ENCODE peak calls at places on chromosomes 16 and 17, in four cellular contexts. X is Caco-2, A is GM12865, V is T-helper 1 cell. F is an unnamed sample.

GRCh38 chr16:70700101-70701020 is 14.5 kb upstream of the MTSS2 start:
- DNase-seq in X (no peak), A (no peak), V (no peak), F (no peak)

GRCh38 chr17:42202696-42203095 is 8.4 kb upstream of the GHDC start:
- DNase-seq in X (no peak), A (no peak), V (no peak), F (no peak)

GRCh38 chr17:57869599-57870282 is 19.9 kb upstream of the MRPS23 start:
- DNase-seq in X (no peak), A (no peak), V (no peak), F (no peak)

GRCh38 chr17:31068291-31068690 is 26.5 kb upstream of the NF1 start:
- DNase-seq in X (peak), A (peak), V (peak), F (peak)

GRCh38 chr17:17692353-17693252 is 11.3 kb downstream of the RAI1 start:
- DNase-seq in X (no peak), A (no peak), V (no peak), F (no peak)

GRCh38 chr17:82216301-82217119 is 3.9 kb upstream of the CCDC57 start:
- DNase-seq in X (no peak), A (peak), V (peak), F (peak)

GRCh38 chr17:72558971-72559476 is 438.2 kb downstream of the SOX9 start:
- DNase-seq in X (no peak), A (no peak), V (no peak), F (no peak)

GRCh38 chr16:49492090-49492801 is 118.6 kb downstream of the C16orf78 start:
- DNase-seq in X (peak), A (peak), V (peak), F (peak)

GRCh38 chr17:15091825-15092224 is 173.3 kb downstream of the PMP22 start:
- DNase-seq in X (no peak), A (no peak), V (peak), F (no peak)

GRCh38 chr17:44137891-44138709 is 3.6 kb upstream of the HROB start:
- DNase-seq in X (peak), A (peak), V (peak), F (peak)

GRCh38 chr17:17350491-17351355 is 47.5 kb downstream of the NT5M start:
- DNase-seq in X (peak), A (no peak), V (no peak), F (no peak)

GRCh38 chr16:12551530-12551929 is 252.2 kb downstream of the CPPED1 start:
- DNase-seq in X (no peak), A (no peak), V (peak), F (no peak)

GRCh38 chr17:73067075-73067474 is 25.4 kb downstream of the SLC39A11 start:
- DNase-seq in X (no peak), A (no peak), V (no peak), F (no peak)

GRCh38 chr16:22763655-22764054 is 50.3 kb upstream of the HS3ST2 start:
- DNase-seq in X (no peak), A (no peak), V (no peak), F (no peak)

GRCh38 chr17:56292010-56292409 is 138.7 kb downstream of the ANKFN1 start:
- DNase-seq in X (no peak), A (no peak), V (no peak), F (no peak)

GRCh38 chr16:86970726-86971125 is 346.5 kb downstream of the C16orf95 start:
- DNase-seq in X (no peak), A (no peak), V (no peak), F (no peak)

GRCh38 chr16:74717367-74717766 is 16.7 kb upstream of the MLKL start:
- DNase-seq in X (no peak), A (no peak), V (no peak), F (no peak)

GRCh38 chr16:73669535-73670274 is 621.8 kb upstream of the ZFHX3 start:
- DNase-seq in X (no peak), A (no peak), V (no peak), F (no peak)

GRCh38 chr16:59192551-59193199 is 458.6 kb upstream of the GOT2 start:
- DNase-seq in X (peak), A (peak), V (no peak), F (no peak)

GRCh38 chr16:67092227-67092626 is 17.5 kb upstream of the PHAF1 start:
- DNase-seq in X (no peak), A (no peak), V (no peak), F (no peak)

GRCh38 chr16:64308721-64309120 is 813.1 kb downstream of the CDH11 start:
- DNase-seq in X (no peak), A (no peak), V (no peak), F (no peak)

GRCh38 chr16:1990336-1991134 is 765 bp downstream of the SYNGR3 start:
- DNase-seq in X (peak), A (peak), V (peak), F (no peak)

GRCh38 chr16:1351582-1352362 is at the start of the genes GNPTG and TSR3:
- DNase-seq in X (peak), A (peak), V (peak), F (peak)

GRCh38 chr17:46193246-46193625 is at the start of gene KANSL1:
- DNase-seq in X (peak), A (peak), V (peak), F (peak)

GRCh38 chr16:27729516-27730304 is 179.8 kb downstream of the KATNIP start:
- DNase-seq in X (no peak), A (no peak), V (no peak), F (no peak)

GRCh38 chr16:50440991-50441390 is 72.2 kb upstream of the BRD7 start:
- DNase-seq in X (no peak), A (no peak), V (no peak), F (no peak)

GRCh38 chr17:48308591-48308990 is 121.4 kb downstream of the SKAP1 start:
- DNase-seq in X (no peak), A (no peak), V (no peak), F (no peak)

GRCh38 chr17:64057701-64058263 is 37.3 kb upstream of the ICAM2 start:
- DNase-seq in X (peak), A (no peak), V (no peak), F (no peak)

GRCh38 chr16:12907670-12908233 is 6.4 kb downstream of the SHISA9 start:
- DNase-seq in X (no peak), A (peak), V (peak), F (no peak)

GRCh38 chr17:78538033-78538776 is 39.0 kb downstream of the DNAH17 start:
- DNase-seq in X (no peak), A (peak), V (no peak), F (no peak)

GRCh38 chr16:57045694-57046381 is 46.5 kb upstream of the CPNE2 start:
- DNase-seq in X (peak), A (peak), V (no peak), F (no peak)

GRCh38 chr16:84036982-84037425 is 5.6 kb downstream of the SLC38A8 start:
- DNase-seq in X (no peak), A (no peak), V (no peak), F (no peak)

GRCh38 chr17:7842380-7842949 is 8.4 kb downstream of the KDM6B start:
- DNase-seq in X (no peak), A (peak), V (peak), F (peak)

GRCh38 chr16:88883117-88883895 is 16.8 kb upstream of the PABPN1L start:
- DNase-seq in X (no peak), A (no peak), V (no peak), F (no peak)

GRCh38 chr17:50370052-50370451 is 2.9 kb downstream of the MRPL27 start:
- DNase-seq in X (no peak), A (no peak), V (no peak), F (no peak)

GRCh38 chr17:76466775-76467130 is 650 bp upstream of the AANAT start:
- DNase-seq in X (no peak), A (no peak), V (no peak), F (no peak)

GRCh38 chr16:79336437-79337229 is 263.9 kb downstream of the MAF start:
- DNase-seq in X (no peak), A (no peak), V (no peak), F (no peak)

GRCh38 chr16:84700518-84701277 is 898 bp downstream of the USP10 start:
- DNase-seq in X (peak), A (peak), V (peak), F (peak)

GRCh38 chr17:43935204-43935925 is 6.9 kb downstream of the PPY start:
- DNase-seq in X (no peak), A (no peak), V (no peak), F (no peak)

F was measured in effector memory CD4-positive, alpha-beta T cell.